ENCODE peak calls at places on chromosomes 6 and 20, in six cellular contexts. B is endothelial cell, Y is bronchial epithelial cell, E is lower leg skin, G is thoracic aorta, V is OCI-LY7. K is an unnamed sample.

GRCh38 chr6:88004707-88005106 is 42.9 kb upstream of the SPACA1 start:
- DNase-seq in V (no peak), Y (peak), G (no peak), B (no peak), E (no peak), K (no peak)

GRCh38 chr6:157615411-157615763 is 207.7 kb upstream of the SNX9 start:
- DNase-seq in B (no peak), G (no peak), V (no peak), E (no peak), Y (no peak), K (no peak)

GRCh38 chr6:29652198-29652584 is 4.7 kb upstream of the MOG start:
- DNase-seq in V (no peak), E (no peak), G (no peak), Y (no peak), B (no peak), K (no peak)

GRCh38 chr6:18861182-18861581 is 474.0 kb downstream of the RNF144B start:
- DNase-seq in Y (peak), V (no peak), G (no peak), E (no peak), B (no peak), K (no peak)

GRCh38 chr20:35743693-35744491 is 1.8 kb upstream of the RBM39 start:
- DNase-seq in B (no peak), V (peak), Y (no peak), G (no peak), E (peak), K (no peak)

GRCh38 chr6:146090474-146090873 is 61.6 kb downstream of the GRM1 start:
- DNase-seq in E (no peak), G (no peak), V (no peak), B (no peak), Y (peak), K (no peak)

GRCh38 chr6:82924799-82925535 is 140.7 kb downstream of the UBE3D start:
- DNase-seq in E (no peak), V (no peak), B (no peak), Y (peak), G (no peak), K (no peak)

GRCh38 chr6:158764188-158764849 is 54.8 kb downstream of the EZR start:
- DNase-seq in B (no peak), Y (no peak), E (no peak), G (no peak), V (no peak), K (no peak)

DNA sequence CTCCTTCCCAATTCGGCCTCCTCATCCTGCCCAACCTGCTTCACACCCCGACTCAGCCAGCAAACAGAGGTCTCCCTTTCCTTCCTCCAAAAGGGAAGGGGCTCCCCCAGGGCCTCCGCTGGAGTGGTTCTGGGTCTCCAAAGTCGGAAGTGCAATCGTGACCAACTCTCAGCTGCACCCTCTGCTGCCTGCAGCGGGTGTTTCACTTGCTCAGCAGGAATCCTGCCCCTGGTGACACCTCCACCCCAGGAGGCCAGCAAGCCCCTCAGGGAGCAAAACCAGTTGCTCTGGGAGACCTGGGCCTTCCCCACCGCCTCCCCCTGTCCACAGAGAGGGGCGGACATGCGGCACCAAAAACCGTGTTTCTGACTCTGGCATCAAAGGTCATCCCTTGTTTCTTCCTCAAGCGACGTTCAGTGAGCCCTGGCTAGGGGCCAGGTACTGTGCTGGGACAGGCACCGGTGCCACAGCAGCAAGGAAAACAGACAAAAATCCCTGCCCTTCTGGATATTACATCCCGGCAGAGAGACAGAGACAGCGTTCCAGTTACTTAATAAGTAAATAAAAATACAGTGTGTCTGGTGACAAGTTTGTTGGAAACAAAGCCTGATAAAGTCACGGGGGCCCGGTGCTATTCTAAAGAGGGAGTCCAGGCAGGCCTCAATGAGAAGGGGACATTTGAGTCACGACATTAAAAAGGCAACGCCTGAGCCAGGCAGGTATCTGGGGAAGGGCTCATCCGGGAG is 219.0 kb downstream of the BMP7 start:
- DNase-seq in Y (no peak), V (peak), B (peak), E (no peak), G (no peak), K (peak)
- TF ChIP-seq CTCF in Y (peak), V (peak), B (no peak), E (no peak), G (no peak), K (peak)

GRCh38 chr6:167091149-167092107 is 31.5 kb upstream of the CCR6 start:
- DNase-seq in G (no peak), V (peak), B (no peak), Y (no peak), E (no peak), K (no peak)

GRCh38 chr6:167089243-167090142 is 33.4 kb upstream of the CCR6 start:
- DNase-seq in V (peak), B (no peak), Y (no peak), E (no peak), G (no peak), K (no peak)

GRCh38 chr6:167092672-167093339 is 30.1 kb upstream of the CCR6 start:
- DNase-seq in E (no peak), B (no peak), G (no peak), V (no peak), Y (no peak), K (no peak)

GRCh38 chr6:167087857-167088256 is 35.0 kb upstream of the CCR6 start:
- DNase-seq in V (no peak), B (no peak), G (no peak), Y (no peak), E (no peak), K (no peak)

DNA sequence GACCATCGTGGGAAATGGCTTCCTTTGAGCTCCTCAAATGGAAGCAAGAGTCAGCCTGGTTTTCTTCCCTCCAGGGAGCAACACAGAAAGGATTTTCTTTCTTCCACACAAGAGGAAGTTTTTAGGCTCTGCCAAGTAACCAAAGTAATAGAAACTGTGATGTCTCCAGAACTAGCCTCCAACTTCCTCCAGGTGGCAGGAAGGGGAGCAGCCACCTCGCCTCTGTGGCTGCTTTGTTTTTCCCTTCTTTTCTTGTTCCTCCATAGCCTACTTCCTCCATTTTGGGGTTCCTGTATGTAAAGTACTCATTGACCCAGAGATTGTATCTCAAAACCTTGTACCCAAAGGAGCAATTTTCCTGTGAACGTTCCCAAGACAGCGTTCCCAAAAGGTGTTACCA is 32.7 kb upstream of the CCR6 start:
- DNase-seq in Y (no peak), E (no peak), V (peak), G (no peak), B (no peak), K (no peak)
- TF ChIP-seq CTCF in Y (no peak), E (no peak), V (peak), G (no peak), B (no peak), K (no peak)

GRCh38 chr20:8399963-8400362 is 267.9 kb downstream of the PLCB1 start:
- DNase-seq in B (no peak), G (no peak), E (no peak), Y (no peak), V (peak), K (no peak)

GRCh38 chr20:8394308-8394945 is 262.4 kb downstream of the PLCB1 start:
- DNase-seq in E (no peak), B (no peak), G (no peak), V (peak), Y (peak), K (no peak)

GRCh38 chr20:8401491-8401890 is 269.4 kb downstream of the PLCB1 start:
- DNase-seq in V (no peak), B (no peak), Y (no peak), E (no peak), G (no peak), K (no peak)

GRCh38 chr20:8400461-8400860 is 268.4 kb downstream of the PLCB1 start:
- DNase-seq in B (no peak), V (no peak), G (no peak), E (no peak), Y (no peak), K (no peak)

DNA sequence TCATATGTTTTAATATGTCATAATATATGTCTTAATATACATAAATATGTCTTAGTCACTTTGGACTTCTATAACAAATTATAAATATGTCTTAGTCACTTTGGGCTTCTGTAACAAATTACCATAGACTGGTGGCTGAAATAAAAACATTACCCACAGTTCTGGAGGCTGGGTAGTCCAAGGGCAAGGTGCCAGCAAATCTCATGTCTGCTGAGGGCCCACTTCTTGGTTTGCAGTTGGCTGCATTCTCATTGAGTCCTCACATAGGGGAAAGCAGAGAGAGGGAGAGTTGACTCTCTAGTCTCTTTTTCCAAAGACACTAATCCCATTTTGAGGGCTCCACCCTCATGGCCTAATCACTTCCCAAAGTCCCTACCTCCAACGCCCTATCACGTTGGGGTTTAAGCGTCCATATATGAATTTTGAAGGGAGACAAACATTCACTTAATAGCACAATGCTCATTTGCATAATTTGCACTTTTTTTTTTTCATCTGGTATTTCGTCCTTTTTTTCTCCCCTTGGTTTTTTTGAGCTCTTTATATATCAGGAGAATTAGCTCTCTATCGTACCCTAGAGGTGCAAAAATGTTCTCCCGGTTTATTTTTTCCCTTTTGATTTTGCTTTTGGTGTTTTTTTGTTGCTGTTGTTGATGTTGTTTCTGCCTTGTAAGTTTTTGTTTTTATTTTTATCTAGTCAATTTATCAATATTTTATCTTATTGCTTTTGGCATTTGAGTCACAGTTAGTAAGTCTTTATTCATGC is 266.4 kb downstream of the PLCB1 start:
- DNase-seq in E (no peak), B (no peak), V (no peak), G (no peak), Y (no peak), K (no peak)
- TF ChIP-seq CTCF in E (no peak), B (no peak), V (peak), G (no peak), Y (no peak), K (no peak)

GRCh38 chr20:59738851-59739250 is 134.5 kb downstream of the PHACTR3 start:
- DNase-seq in G (no peak), V (no peak), E (no peak), B (no peak), Y (no peak), K (no peak)
- TF ChIP-seq CTCF in G (no peak), V (no peak), E (no peak), B (no peak), Y (no peak), K (no peak)